ENCODE peak calls at places on chromosomes 1 and 21, in five cellular contexts. N, U, F, E and I are unnamed samples.

GRCh38 chr1:115478933-115479551 is 141.0 kb upstream of the NGF start:
- DNase-seq in F (peak; percentile 49), N (peak; percentile 40), U (no peak), E (no peak), I (no peak)

GRCh38 chr1:85577421-85578320 is 2.9 kb upstream of the CCN1 start:
- DNase-seq in F (peak; percentile 53), N (peak; percentile 80), E (peak; percentile 29), U (peak; percentile 39), I (peak; percentile 28)

GRCh38 chr1:179366093-179366800 is 476 bp downstream of the AXDND1 start:
- DNase-seq in N (no peak), U (no peak), E (peak; percentile 38), F (no peak), I (no peak)

GRCh38 chr1:29583727-29584126 is 347.4 kb downstream of the PTPRU start:
- DNase-seq in F (no peak), U (no peak), N (peak; percentile 15), E (no peak), I (no peak)

GRCh38 chr1:6969106-6969505 is 183.9 kb downstream of the CAMTA1 start:
- DNase-seq in U (no peak), N (no peak), E (no peak), F (no peak), I (no peak)

GRCh38 chr1:151294748-151295462 is 12.8 kb downstream of the ZNF687 start:
- DNase-seq in E (no peak), N (peak; percentile 68), F (no peak), U (no peak), I (no peak)

GRCh38 chr1:235327559-235328270 is at the start of gene ARID4B:
- DNase-seq in U (peak; percentile 78), E (no peak), F (peak; percentile 83), N (no peak), I (no peak)

GRCh38 chr1:203208181-203208580 is 21.3 kb downstream of the CHIT1 start:
- DNase-seq in F (no peak), N (no peak), E (no peak), U (no peak), I (no peak)

GRCh38 chr1:230210326-230210978 is 143.4 kb downstream of the GALNT2 start:
- DNase-seq in E (no peak), U (no peak), N (no peak), F (no peak), I (no peak)

GRCh38 chr1:85297855-85298629 is 21.6 kb upstream of the BCL10 start:
- DNase-seq in U (no peak), F (no peak), E (peak; percentile 62), N (no peak), I (peak; percentile 55)

GRCh38 chr1:52234708-52235107 is 92.8 kb downstream of the ZFYVE9 start:
- DNase-seq in U (no peak), F (no peak), E (no peak), N (no peak), I (no peak)

GRCh38 chr1:51636765-51637522 is 20.1 kb downstream of the OSBPL9 start:
- DNase-seq in U (no peak), E (peak; percentile 74), N (no peak), F (peak; percentile 72), I (no peak)

GRCh38 chr1:154448271-154448905 is 43.2 kb downstream of the IL6R start:
- DNase-seq in E (no peak), N (no peak), U (no peak), F (peak; percentile 22), I (no peak)

GRCh38 chr1:225655509-225656258 is 2.8 kb upstream of the ENAH start:
- DNase-seq in U (peak; percentile 29), N (no peak), F (peak; percentile 52), E (peak; percentile 60), I (no peak)

GRCh38 chr21:36966846-36967657 is 583 bp upstream of the HLCS start:
- DNase-seq in E (no peak), F (peak; percentile 43), N (peak; percentile 87), U (no peak), I (no peak)

GRCh38 chr1:233327938-233328660 is 575 bp downstream of the MAP3K21 start:
- DNase-seq in U (no peak), E (peak; percentile 29), N (peak; percentile 82), F (peak; percentile 28), I (peak; percentile 38)

GRCh38 chr1:220420700-220421099 is 107.2 kb upstream of the MARK1 start:
- DNase-seq in N (no peak), E (no peak), F (no peak), U (no peak), I (no peak)

GRCh38 chr1:209899948-209900347 is 38.1 kb upstream of the SYT14 start:
- DNase-seq in N (peak; percentile 89), E (no peak), F (no peak), U (no peak), I (no peak)

GRCh38 chr1:153404768-153405167 is 11.6 kb upstream of the S100A7A start:
- DNase-seq in F (peak; percentile 65), E (peak; percentile 27), U (peak; percentile 40), N (peak; percentile 88), I (peak; percentile 34)

GRCh38 chr1:39293375-39294070 is 89.0 kb downstream of the MACF1 start:
- DNase-seq in N (no peak), F (no peak), U (no peak), E (no peak), I (no peak)

GRCh38 chr1:30518186-30518585 is 205.2 kb downstream of the MATN1 start:
- DNase-seq in U (no peak), E (no peak), N (peak; percentile 15), F (no peak), I (no peak)

GRCh38 chr1:199861020-199861795 is 166.3 kb upstream of the NR5A2 start:
- DNase-seq in U (no peak), F (no peak), N (no peak), E (no peak), I (no peak)

GRCh38 chr21:41167348-41168342 is at the start of gene BACE2:
- DNase-seq in F (peak; percentile 85), N (peak; percentile 90), U (peak; percentile 85), E (peak; percentile 79), I (peak; percentile 47)

GRCh38 chr1:54859687-54860391 is 27.2 kb downstream of the DHCR24 start:
- DNase-seq in U (no peak), F (no peak), N (peak; percentile 50), E (no peak), I (no peak)

GRCh38 chr1:204575221-204576190 is 59.3 kb downstream of the MDM4 start:
- DNase-seq in E (no peak), U (no peak), N (no peak), F (no peak), I (no peak)

GRCh38 chr1:13824626-13825025 is 124.6 kb downstream of the PRDM2 start:
- DNase-seq in E (no peak), N (no peak), U (no peak), F (no peak), I (no peak)

GRCh38 chr1:147669475-147670318 is 627 bp downstream of the ACP6 start:
- DNase-seq in U (peak; percentile 26), E (peak; percentile 48), F (peak; percentile 45), N (peak; percentile 84), I (peak; percentile 59)

GRCh38 chr1:152348447-152348846 is 11.4 kb downstream of the FLG2 start:
- DNase-seq in F (no peak), E (no peak), U (no peak), N (no peak), I (no peak)

GRCh38 chr1:112643080-112643479 is 23.4 kb downstream of the CAPZA1 start:
- DNase-seq in U (no peak), N (no peak), E (no peak), F (no peak), I (no peak)

GRCh38 chr1:25467193-25467592 is 36.5 kb downstream of the MACO1 start:
- DNase-seq in F (no peak), N (no peak), U (no peak), E (no peak), I (no peak)

GRCh38 chr1:56202743-56203142 is 376.6 kb downstream of the PLPP3 start:
- DNase-seq in U (no peak), E (peak; percentile 20), N (no peak), F (no peak), I (no peak)

GRCh38 chr21:34857122-34857713 is 188.4 kb downstream of the CLIC6 start:
- DNase-seq in N (peak; percentile 16), E (no peak), U (no peak), F (no peak), I (no peak)

GRCh38 chr21:34858559-34858958 is 189.8 kb downstream of the CLIC6 start:
- DNase-seq in F (no peak), N (peak; percentile 17), E (no peak), U (no peak), I (no peak)

GRCh38 chr21:34861302-34861701 is 187.8 kb downstream of the RUNX1 start:
- DNase-seq in N (no peak), U (no peak), F (no peak), E (no peak), I (no peak)

GRCh38 chr21:34859976-34860653 is 189.0 kb downstream of the RUNX1 start:
- DNase-seq in F (no peak), U (no peak), N (no peak), E (no peak), I (no peak)

GRCh38 chr21:34857874-34858273 is 189.1 kb downstream of the CLIC6 start:
- DNase-seq in F (no peak), N (peak; percentile 67), E (no peak), U (no peak), I (no peak)
- TF ChIP-seq CTCF in F (no peak), N (peak; percentile 70), E (no peak), U (no peak), I (peak; percentile 20)

DNA sequence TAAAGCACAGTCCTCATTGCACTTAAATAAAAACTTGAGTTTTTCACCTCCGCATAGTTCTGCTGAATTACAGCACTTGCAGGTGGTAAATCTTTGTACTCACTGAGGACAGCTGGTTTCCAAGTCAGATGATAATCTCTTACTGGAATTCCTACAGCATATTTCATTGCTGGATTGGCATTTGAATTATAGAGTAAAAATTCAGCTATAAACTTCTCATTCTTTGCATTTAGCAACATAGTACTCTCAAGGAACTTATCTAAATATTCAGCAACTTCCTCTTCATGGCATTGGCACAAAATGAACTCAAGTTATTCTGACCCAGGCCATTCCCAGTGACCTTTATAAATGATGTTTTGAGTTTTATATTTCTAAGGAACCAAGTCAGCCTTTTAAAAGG is 23.4 kb downstream of the GORAB start:
- DNase-seq in E (no peak), F (no peak), U (no peak), N (no peak), I (no peak)
- H3K36me3 ChIP-seq in E (no peaks in the 10 kb centered on the region), F (peaks cover 41% of the 10 kb centered on the region), U (peaks cover 37% of the 10 kb centered on the region), N (peaks cover 33% of the 10 kb centered on the region), I (peaks cover 5% of the 10 kb centered on the region)

GRCh38 chr1:156675715-156676311 is 1.4 kb downstream of the NES start:
- DNase-seq in U (peak; percentile 48), E (no peak), N (peak; percentile 85), F (no peak), I (no peak)
- H3K4me3 ChIP-seq in U (peak overlapping the region; percentile 90), E (peak overlapping the region; percentile 35), N (peak overlapping the region; percentile 81), F (peak overlapping the region; percentile 81), I (no peak overlapping the region)

GRCh38 chr1:184110253-184111204 is 59.0 kb downstream of the TSEN15 start:
- DNase-seq in E (no peak), F (no peak), N (no peak), U (no peak), I (no peak)
- TF ChIP-seq CTCF in E (no peak), F (no peak), N (peak; percentile 66), U (no peak), I (peak; percentile 11)